ENCODE peak calls at places on chromosomes 11 and 22, in four cellular contexts. Z, P, F and V are unnamed samples. For H3K36me3, the result is how much of the 10 kb centered on the place peaks cover.

GRCh38 chr22:38034278-38034882 is 22.8 kb upstream of the PICK1 start:
- DNase-seq in F (peak), P (peak), Z (peak), V (peak)

GRCh38 chr22:48679656-48680555 is 1147.8 kb downstream of the BRD1 start:
- DNase-seq in Z (no peak), F (no peak), P (no peak), V (peak)

GRCh38 chr11:101848262-101848661 is 66.5 kb upstream of the CEP126 start:
- DNase-seq in F (no peak), P (no peak), Z (no peak), V (no peak)

GRCh38 chr11:117882539-117882938 is 6.1 kb upstream of the FXYD6 start:
- DNase-seq in F (no peak), Z (no peak), P (peak), V (no peak)

GRCh38 chr11:11979487-11980117 is 28.8 kb downstream of the DKK3 start:
- DNase-seq in F (no peak), Z (peak), P (peak), V (peak)

GRCh38 chr22:34696557-34696956 is 369.4 kb upstream of the ISX start:
- DNase-seq in F (no peak), Z (no peak), P (no peak), V (no peak)

GRCh38 chr11:78420796-78421209 is 3.2 kb upstream of the GAB2 start:
- DNase-seq in Z (peak), P (peak), F (no peak), V (peak)

GRCh38 chr11:73315288-73316020 is 7.4 kb downstream of the ARHGEF17 start:
- DNase-seq in P (peak), Z (no peak), F (no peak), V (no peak)

GRCh38 chr11:69682681-69683326 is 7.7 kb upstream of the LTO1 start:
- DNase-seq in Z (no peak), P (peak), F (no peak), V (no peak)

GRCh38 chr22:36560001-36560400 is 31.0 kb upstream of the EIF3D start:
- DNase-seq in Z (no peak), F (no peak), P (no peak), V (no peak)

GRCh38 chr11:64863381-64864060 is 14.9 kb downstream of the EHD1 start:
- DNase-seq in Z (no peak), P (peak), F (no peak), V (no peak)
- H3K36me3 ChIP-seq in Z (under half), P (under half), F (under half), V (under half)

GRCh38 chr22:46738642-46738960 is 549 bp upstream of the CERK start:
- DNase-seq in Z (no peak), F (no peak), P (no peak), V (no peak)

GRCh38 chr22:46740910-46741785 is 3.1 kb upstream of the CERK start:
- DNase-seq in F (no peak), P (no peak), Z (peak), V (no peak)

GRCh38 chr22:46737976-46738641 is at the start of gene CERK:
- DNase-seq in P (peak), Z (peak), F (no peak), V (peak)

GRCh38 chr22:46737105-46737975 is 712 bp downstream of the CERK start:
- DNase-seq in Z (no peak), P (no peak), F (no peak), V (no peak)

DNA sequence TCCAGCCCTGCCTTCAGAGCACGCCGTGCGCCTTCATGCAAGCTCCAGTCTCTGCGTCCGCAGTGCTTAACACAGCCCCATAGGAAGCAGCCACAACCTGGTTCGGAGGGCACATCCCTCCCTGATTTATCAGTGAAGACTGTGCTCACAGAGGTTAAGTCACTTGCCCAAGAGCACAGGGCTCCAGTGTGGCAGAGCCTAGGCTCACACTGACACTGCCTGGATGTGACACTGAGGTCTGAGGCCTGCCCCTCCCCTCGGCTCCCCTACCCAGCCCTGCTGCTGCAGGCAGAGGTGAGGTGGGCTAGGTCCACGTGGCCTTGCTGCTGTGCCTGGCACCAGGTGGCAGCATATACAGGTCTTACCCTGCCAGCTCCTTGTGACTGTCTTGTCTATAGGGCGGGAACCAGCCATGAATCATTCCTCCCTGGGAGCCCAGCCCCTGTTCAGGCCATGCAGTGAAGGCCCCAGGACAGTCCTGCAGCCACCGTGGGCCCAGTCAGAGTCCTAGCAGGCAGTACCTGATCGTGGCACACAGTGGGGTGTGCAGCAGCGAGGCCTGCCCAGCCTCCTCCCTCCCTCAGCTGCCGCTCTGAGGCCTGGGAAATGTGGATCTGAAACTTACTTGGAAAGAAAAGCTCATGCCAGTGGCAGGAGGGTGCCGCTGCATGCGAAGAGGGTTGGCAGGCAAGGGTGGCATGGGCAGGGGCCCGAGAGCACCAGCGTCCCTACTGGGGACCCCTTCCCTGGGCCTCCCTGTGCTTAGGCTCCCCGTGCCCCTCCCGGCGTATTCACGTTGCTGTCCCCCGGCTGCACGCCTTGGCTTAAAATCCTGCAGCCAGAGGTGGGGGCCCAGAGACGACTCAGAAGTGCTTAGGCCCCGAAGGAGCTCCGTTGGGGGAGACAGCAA is 1.2 kb upstream of the CERK start:
- DNase-seq in F (no peak), P (no peak), Z (peak), V (peak)
- TF ChIP-seq POLR2A in F (no peak), P (no peak), Z (no peak), V (no peak)

GRCh38 chr11:67138922-67139321 is 19.9 kb downstream of the KDM2A start:
- DNase-seq in Z (peak), P (no peak), F (no peak), V (no peak)
- H3K36me3 ChIP-seq in Z (half or more), P (half or more), F (under half), V (under half)

DNA sequence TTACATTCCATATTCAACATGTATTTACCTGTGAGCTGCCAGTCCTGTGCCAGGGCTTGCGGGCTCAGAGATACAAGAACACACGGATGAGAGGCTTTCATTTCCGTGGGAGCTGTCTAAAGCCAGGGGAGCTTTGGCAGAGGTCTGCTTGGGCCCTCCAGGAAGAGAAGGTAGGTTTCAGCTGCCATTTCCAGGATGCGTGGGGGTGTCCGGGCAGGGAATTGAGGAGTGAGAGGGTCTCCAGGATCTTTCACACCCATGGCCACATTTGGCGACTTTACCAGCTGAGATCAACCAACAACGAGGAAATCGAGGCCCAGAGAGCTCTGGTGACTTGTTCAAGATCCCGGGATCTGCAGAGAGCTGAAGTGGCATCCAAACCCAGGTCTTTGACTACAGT is 119.6 kb downstream of the BUD13 start:
- DNase-seq in Z (no peak), P (no peak), F (no peak), V (no peak)
- TF ChIP-seq POLR2A in Z (no peak), P (no peak), F (no peak), V (no peak)